ENCODE peak calls at places on chromosomes 13 and 19, in six cellular contexts. S is fibroblast of mammary gland, T is cardiac muscle cell, V is dorsolateral prefrontal cortex, P is amygdala, U is neural progenitor cell. W is an unnamed sample.

GRCh38 chr19:45275370-45275971 is 24.4 kb downstream of the MARK4 start:
- DNase-seq in S (no peak), P (no peak), U (no peak), V (no peak), T (peak; percentile 31), W (no peak)

GRCh38 chr13:97710797-97711196 is 242.7 kb upstream of the IPO5 start:
- DNase-seq in T (no peak), P (no peak), S (no peak), U (no peak), V (no peak), W (no peak)

GRCh38 chr13:100584901-100585300 is 3.7 kb downstream of the GGACT start:
- DNase-seq in S (no peak), U (no peak), T (no peak), V (no peak), P (no peak), W (no peak)

GRCh38 chr13:22162889-22163288 is 492.0 kb downstream of the FGF9 start:
- DNase-seq in V (no peak), T (no peak), S (no peak), P (no peak), U (no peak), W (no peak)

GRCh38 chr19:20660473-20660872 is 898 bp downstream of the ZNF626 start:
- DNase-seq in V (no peak), U (peak; percentile 25), T (peak; percentile 1), S (no peak), P (no peak), W (peak; percentile 53)

GRCh38 chr13:50650936-50651638 is 192.4 kb downstream of the DLEU7 start:
- DNase-seq in S (peak; percentile 12), U (no peak), P (no peak), V (no peak), T (no peak), W (no peak)

GRCh38 chr13:28467886-28468519 is 26.9 kb downstream of the FLT1 start:
- DNase-seq in S (no peak), T (peak; percentile 52), U (no peak), V (no peak), P (no peak), W (no peak)

GRCh38 chr13:110716235-110716505 is 2.7 kb downstream of the ING1 start:
- DNase-seq in T (peak; percentile 30), U (peak; percentile 57), P (no peak), V (no peak), S (peak; percentile 43), W (peak; percentile 71)

GRCh38 chr19:55467236-55468053 is 2.9 kb upstream of the C19orf85 start:
- DNase-seq in S (peak; percentile 70), V (no peak), T (peak; percentile 91), P (no peak), U (peak; percentile 70), W (no peak)

GRCh38 chr19:35267818-35268545 is 780 bp upstream of the USF2 start:
- DNase-seq in V (no peak), S (peak; percentile 53), U (peak; percentile 89), T (peak; percentile 78), P (peak; percentile 40), W (peak; percentile 71)

GRCh38 chr19:38093587-38093986 is 130.4 kb downstream of the DPF1 start:
- DNase-seq in S (no peak), P (no peak), T (no peak), V (peak; percentile 68), U (no peak), W (no peak)

GRCh38 chr19:14091086-14091884 is 734 bp upstream of the SAMD1 start:
- DNase-seq in S (peak; percentile 58), P (peak; percentile 78), V (peak; percentile 62), T (peak; percentile 58), U (no peak), W (peak; percentile 82)

GRCh38 chr19:55080915-55081772 is 5.5 kb downstream of the EPS8L1 start:
- DNase-seq in V (no peak), S (peak; percentile 54), T (peak; percentile 79), U (peak; percentile 85), P (no peak), W (peak; percentile 97)

GRCh38 chr13:34076319-34076718 is 258.4 kb downstream of the RFC3 start:
- DNase-seq in S (no peak), V (no peak), P (no peak), T (no peak), U (no peak), W (no peak)

GRCh38 chr13:40591091-40591490 is 75.3 kb downstream of the FOXO1 start:
- DNase-seq in S (no peak), P (no peak), U (no peak), V (no peak), T (no peak), W (no peak)

GRCh38 chr13:27966641-27967202 is 2.4 kb downstream of the CDX2 start:
- DNase-seq in T (no peak), S (no peak), P (no peak), U (peak; percentile 51), V (no peak), W (peak; percentile 86)

GRCh38 chr13:110438211-110438610 is 123.3 kb downstream of the RAB20 start:
- DNase-seq in T (no peak), S (no peak), U (no peak), P (no peak), V (no peak), W (no peak)

GRCh38 chr19:7540761-7541480 is 5.4 kb downstream of the PNPLA6 start:
- DNase-seq in U (peak; percentile 42), V (no peak), S (peak; percentile 63), T (peak; percentile 19), P (no peak), W (peak; percentile 85)

GRCh38 chr19:29510701-29511265 is 15.0 kb upstream of the VSTM2B start:
- DNase-seq in P (no peak), U (peak; percentile 40), T (no peak), S (no peak), V (peak; percentile 27), W (no peak)

GRCh38 chr13:108276060-108276459 is 6.5 kb downstream of the TNFSF13B start:
- DNase-seq in S (peak; percentile 23), U (no peak), T (peak; percentile 45), P (no peak), V (no peak), W (no peak)

GRCh38 chr19:50377051-50377441 is 789 bp downstream of the NR1H2 start:
- DNase-seq in U (no peak), S (peak; percentile 17), V (no peak), P (no peak), T (no peak), W (peak; percentile 66)

GRCh38 chr13:76677047-76677446 is 209.2 kb downstream of the KCTD12 start:
- DNase-seq in U (no peak), P (no peak), T (peak; percentile 85), S (peak; percentile 57), V (no peak), W (no peak)

GRCh38 chr13:50801087-50801931 is 42.2 kb downstream of the DLEU7 start:
- DNase-seq in P (peak; percentile 20), V (peak; percentile 46), S (peak; percentile 79), T (peak; percentile 88), U (peak; percentile 80), W (peak; percentile 70)